ENCODE peak calls at places on chromosomes 16 and 17, in five cellular contexts. T is H1, Z is HepG2, G is K562, V is GM12878. W is an unnamed sample. For H4K20me1, the result is how much of the 10 kb centered on the place peaks cover.

GRCh38 chr16:26983426-26983825 is 83.3 kb upstream of the C16orf82 start:
- DNase-seq in T (no peak), Z (no peak), G (no peak), V (no peak), W (no peak)

GRCh38 chr17:58362368-58363014 is 10.5 kb upstream of the SUPT4H1 start:
- DNase-seq in T (no peak), Z (no peak), G (no peak), V (no peak), W (no peak)

GRCh38 chr17:48100160-48100559 is 1.1 kb downstream of the CBX1 start:
- DNase-seq in T (no peak), Z (no peak), G (no peak), V (no peak), W (no peak)

GRCh38 chr17:71111945-71112344 is 942.6 kb downstream of the KCNJ2 start:
- DNase-seq in T (no peak), Z (no peak), G (no peak), V (no peak), W (no peak)

GRCh38 chr17:31073411-31073810 is 21.4 kb upstream of the NF1 start:
- DNase-seq in T (no peak), Z (no peak), G (no peak), V (no peak), W (no peak)

GRCh38 chr16:28534542-28535373 is 4.0 kb downstream of the NUPR1 start:
- DNase-seq in T (no peak), Z (no peak), G (no peak), V (no peak), W (no peak)

GRCh38 chr16:10688291-10688690 is 6.4 kb downstream of the TEKT5 start:
- DNase-seq in T (no peak), Z (no peak), G (no peak), V (no peak), W (no peak)

GRCh38 chr17:4554441-4554996 is 665 bp downstream of the MYBBP1A start:
- DNase-seq in T (no peak), Z (no peak), G (peak), V (no peak), W (no peak)

GRCh38 chr17:77527394-77527793 is 386.6 kb downstream of the SEC14L1 start:
- DNase-seq in T (no peak), Z (no peak), G (no peak), V (no peak), W (no peak)

DNA sequence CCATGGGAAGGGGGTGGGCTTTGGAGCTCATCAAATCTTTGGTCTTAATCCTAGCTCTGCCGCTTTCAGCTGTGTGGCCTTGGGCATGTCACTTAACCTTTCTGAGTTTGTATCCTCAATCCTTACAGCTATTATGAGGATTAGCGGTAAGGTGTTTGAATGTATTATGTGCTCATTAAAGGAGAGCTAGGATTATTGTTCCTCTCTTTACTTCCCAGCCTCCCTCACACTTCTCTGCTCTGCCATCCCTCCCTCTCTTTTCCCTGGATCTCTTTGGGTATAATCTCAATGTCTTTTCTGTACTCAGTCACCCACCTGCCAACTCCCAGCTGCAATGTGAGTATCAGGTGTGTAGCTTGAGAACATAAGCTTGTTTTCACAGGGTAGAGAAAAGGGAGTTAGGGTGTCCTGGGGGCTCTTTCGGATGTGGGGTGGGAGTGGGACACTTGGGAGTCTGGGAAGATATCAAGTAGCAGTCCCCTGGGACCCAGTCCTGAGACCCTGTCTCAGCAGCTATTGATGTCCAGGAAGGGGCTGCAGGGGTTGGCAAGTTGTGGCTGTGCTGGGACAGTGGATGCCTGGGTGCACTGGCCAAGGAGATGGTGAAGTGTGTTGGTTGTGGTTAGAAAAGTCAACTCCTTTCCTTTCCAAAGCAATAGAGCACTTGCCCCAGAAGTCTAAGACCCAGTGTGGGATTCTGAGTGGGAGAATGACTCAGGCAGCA is 1.8 kb downstream of the EFNB3 start:
- DNase-seq in T (no peak), Z (no peak), G (no peak), V (no peak), W (no peak)
- H4K20me1 ChIP-seq in T (under half), Z (under half), G (under half), V (under half), W (under half)

GRCh38 chr17:42674755-42675347 is 1.9 kb downstream of the PLEKHH3 start:
- DNase-seq in T (no peak), Z (no peak), G (no peak), V (no peak), W (no peak)

GRCh38 chr17:42676424-42677011 is at the start of gene PLEKHH3:
- DNase-seq in T (no peak), Z (no peak), G (no peak), V (no peak), W (no peak)

GRCh38 chr17:42677012-42677857 is 441 bp upstream of the PLEKHH3 start:
- DNase-seq in T (peak), Z (peak), G (peak), V (peak), W (peak)

GRCh38 chr17:42675348-42675983 is 1.3 kb downstream of the PLEKHH3 start:
- DNase-seq in T (no peak), Z (no peak), G (peak), V (no peak), W (no peak)

GRCh38 chr17:42675984-42676423 is 790 bp downstream of the PLEKHH3 start:
- DNase-seq in T (no peak), Z (no peak), G (peak), V (no peak), W (no peak)
- TF ChIP-seq EZH2 in T (peak), Z (no peak), G (no peak), V (no peak), W (no peak)

GRCh38 chr17:20266806-20267458 is 200.4 kb downstream of the LGALS9B start:
- DNase-seq in T (no peak), Z (no peak), G (peak), V (no peak), W (no peak)
- TF ChIP-seq JUND in T (no peak), Z (no peak), G (no peak), V (no peak), W (no peak)

GRCh38 chr17:76407509-76407908 is 23.1 kb downstream of the SPHK1 start:
- DNase-seq in T (no peak), Z (no peak), G (no peak), V (no peak), W (no peak)
- H4K20me1 ChIP-seq in T (under half), Z (under half), G (half or more), V (under half), W (under half)

DNA sequence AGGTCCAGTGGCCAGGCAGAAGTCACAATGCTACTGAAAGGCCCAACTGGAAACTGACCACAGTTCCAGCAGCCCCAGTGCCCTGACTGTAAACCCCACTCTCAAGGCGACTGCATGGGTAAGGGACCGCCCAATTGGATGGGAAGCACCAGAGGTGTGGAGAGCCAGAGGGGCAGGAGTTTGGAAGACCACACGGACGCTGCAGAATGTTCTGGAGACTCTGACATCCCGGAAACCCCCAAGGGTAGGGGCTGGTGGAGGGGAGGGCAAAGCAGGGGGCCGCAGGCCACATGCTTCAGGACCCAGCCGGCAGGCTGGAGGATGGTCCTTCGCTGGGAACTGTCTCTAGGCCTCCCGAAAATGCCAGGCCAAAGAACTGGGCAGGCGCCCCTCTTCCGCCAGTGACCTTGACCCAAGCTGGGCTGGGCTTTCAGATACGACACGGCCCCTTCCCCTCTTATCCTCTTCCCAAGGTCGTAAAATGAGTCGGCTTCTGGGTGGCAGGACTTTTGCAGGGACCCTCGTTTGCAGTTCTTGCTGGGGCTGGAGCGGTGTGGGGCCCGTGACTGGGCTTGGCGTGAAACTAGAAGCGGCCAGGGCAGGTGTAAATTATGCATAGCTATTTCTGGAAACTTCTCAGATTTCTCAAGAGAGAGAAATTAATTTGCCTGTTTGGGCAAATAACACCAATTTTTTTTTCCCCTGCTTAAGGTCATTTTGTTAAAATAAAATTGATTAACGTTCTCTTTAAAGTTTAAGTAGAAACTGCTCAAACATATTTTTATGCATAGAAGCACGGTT is 110.2 kb downstream of the C16orf78 start:
- DNase-seq in T (no peak), Z (no peak), G (no peak), V (no peak), W (no peak)
- TF ChIP-seq EZH2 in T (no peak), Z (no peak), G (no peak), V (no peak), W (no peak)

DNA sequence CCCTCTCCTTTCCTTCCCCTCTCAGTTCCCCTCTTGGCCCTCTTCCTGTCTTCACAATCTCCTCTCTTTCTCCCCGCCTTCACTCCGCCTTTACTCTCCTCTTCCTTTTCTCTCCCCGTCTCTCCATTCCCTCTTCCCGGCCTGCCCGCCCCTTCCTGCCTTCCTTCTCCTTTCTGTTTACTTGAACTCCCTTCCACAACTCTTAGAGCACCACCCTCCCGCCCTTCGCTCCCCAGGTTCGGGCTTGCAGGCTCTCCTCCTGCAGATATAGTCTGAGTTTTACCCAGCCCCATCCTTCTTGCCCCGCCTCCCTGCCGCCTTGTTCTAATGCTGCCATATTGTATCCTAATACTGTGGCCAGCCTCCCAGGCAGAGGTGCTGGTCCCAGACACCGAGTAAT is 201.5 kb upstream of the N4BP1 start:
- DNase-seq in T (no peak), Z (no peak), G (no peak), V (no peak), W (no peak)
- TF ChIP-seq JUND in T (no peak), Z (no peak), G (no peak), V (no peak), W (no peak)

DNA sequence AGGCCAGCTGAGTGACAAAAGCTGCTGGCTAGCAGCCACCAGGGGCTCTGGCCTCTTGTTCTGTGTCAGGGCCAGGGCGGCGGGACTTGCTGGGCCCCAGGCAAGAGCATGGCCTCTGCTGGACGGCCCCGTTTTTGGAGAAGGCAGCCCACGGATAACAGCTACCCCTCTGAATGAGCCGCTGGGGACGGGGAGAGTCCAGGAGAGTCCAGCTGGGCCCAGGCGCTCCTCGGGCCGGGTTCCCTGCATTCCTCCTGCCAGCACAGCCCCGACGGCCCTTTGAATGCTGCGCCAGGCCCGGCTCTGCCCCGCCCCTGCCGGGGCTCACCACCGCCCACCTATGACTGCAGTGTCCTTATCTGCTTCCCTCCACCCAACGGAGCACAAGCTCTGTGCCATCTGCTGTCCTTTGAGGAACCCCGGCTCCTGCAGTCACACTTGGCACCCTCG is 33.4 kb downstream of the SLC7A5 start:
- DNase-seq in T (no peak), Z (no peak), G (no peak), V (no peak), W (no peak)
- H4K20me1 ChIP-seq in T (under half), Z (under half), G (under half), V (under half), W (under half)

W was measured in HCT116.